ENCODE peak calls at places on chromosomes 2 and 18, in nine cellular contexts. F, P, K, U, H, R, M, V and T are unnamed samples.
A peak's percentile ranks its signal among the peaks of the same experiment; 100 is the strongest.

GRCh38 chr18:48328473-48329205 is 80.5 kb downstream of the ZBTB7C start:
- DNase-seq in U (peak; percentile 80), V (peak; percentile 32), K (peak; percentile 83), F (peak; percentile 8), M (peak; percentile 52), R (no peak), P (no peak), H (no peak), T (peak; percentile 71)

GRCh38 chr2:99184811-99185210 is 3.8 kb downstream of the MRPL30 start:
- DNase-seq in F (no peak), H (no peak), P (no peak), U (no peak), K (no peak), R (no peak), M (no peak), V (no peak), T (no peak)

GRCh38 chr2:128584296-128584900 is 265.7 kb upstream of the HS6ST1 start:
- DNase-seq in H (no peak), U (peak; percentile 72), P (no peak), R (no peak), M (no peak), K (peak; percentile 76), F (no peak), V (no peak), T (peak; percentile 61)

GRCh38 chr18:8212893-8213805 is 396.1 kb upstream of the RAB12 start:
- DNase-seq in H (no peak), R (no peak), V (no peak), U (peak; percentile 96), K (peak; percentile 70), M (no peak), P (no peak), F (no peak), T (peak; percentile 55)

GRCh38 chr2:192194065-192194865 is 468 bp downstream of the TMEFF2 start:
- DNase-seq in M (no peak), H (peak; percentile 9), F (no peak), K (peak; percentile 22), P (peak; percentile 6), V (peak; percentile 36), U (peak; percentile 4), R (no peak), T (no peak)

GRCh38 chr18:63168287-63168686 is 151.3 kb downstream of the BCL2 start:
- DNase-seq in P (no peak), H (no peak), U (no peak), R (no peak), K (no peak), V (no peak), M (no peak), F (no peak), T (no peak)

GRCh38 chr2:79131687-79132086 is 11.4 kb downstream of the REG1A start:
- DNase-seq in U (no peak), R (no peak), M (no peak), F (no peak), K (no peak), V (no peak), H (no peak), P (no peak), T (no peak)

GRCh38 chr2:226172939-226173338 is 626.7 kb downstream of the IRS1 start:
- DNase-seq in H (no peak), R (no peak), F (no peak), K (no peak), U (no peak), M (no peak), V (no peak), P (no peak), T (no peak)

GRCh38 chr2:217858519-217859466 is 144.0 kb downstream of the TNS1 start:
- DNase-seq in V (peak; percentile 92), K (peak; percentile 78), U (peak; percentile 96), P (peak; percentile 91), H (peak; percentile 90), F (no peak), M (peak; percentile 92), R (peak; percentile 49), T (no peak)

GRCh38 chr2:189210250-189211075 is 30.9 kb upstream of the COL5A2 start:
- DNase-seq in H (peak; percentile 81), F (peak; percentile 24), K (peak; percentile 97), U (peak; percentile 85), P (peak; percentile 46), R (peak; percentile 26), V (peak; percentile 62), M (peak; percentile 69), T (peak; percentile 92)

GRCh38 chr2:121319941-121320340 is 34.9 kb upstream of the TFCP2L1 start:
- DNase-seq in H (no peak), V (no peak), F (no peak), U (no peak), R (no peak), P (no peak), K (no peak), M (no peak), T (no peak)

GRCh38 chr2:127651987-127652550 is 6.1 kb downstream of the GPR17 start:
- DNase-seq in U (no peak), R (no peak), M (no peak), V (peak; percentile 63), P (peak; percentile 92), F (no peak), K (no peak), H (peak; percentile 66), T (no peak)

GRCh38 chr2:127675335-127676261 is at the start of gene LIMS2:
- DNase-seq in F (no peak), H (peak; percentile 70), K (no peak), P (peak; percentile 79), R (no peak), M (peak; percentile 45), V (peak; percentile 42), U (no peak), T (no peak)

GRCh38 chr18:13178976-13179375 is 39.6 kb upstream of the LDLRAD4 start:
- DNase-seq in V (no peak), P (no peak), H (no peak), R (no peak), U (no peak), K (peak; percentile 81), F (no peak), M (no peak), T (peak; percentile 0)

GRCh38 chr2:157329524-157329923 is 3.9 kb upstream of the ERMN start:
- DNase-seq in H (no peak), M (no peak), F (no peak), U (no peak), P (no peak), K (no peak), R (peak; percentile 75), V (no peak), T (peak; percentile 74)

GRCh38 chr2:146982393-146982846 is 862.4 kb upstream of the ACVR2A start:
- DNase-seq in F (no peak), U (peak; percentile 88), M (peak; percentile 21), P (no peak), K (peak; percentile 94), H (peak; percentile 81), R (no peak), V (peak; percentile 56), T (peak; percentile 86)

GRCh38 chr18:70284976-70285610 is 3.8 kb upstream of the SOCS6 start:
- DNase-seq in R (no peak), H (no peak), U (no peak), F (no peak), P (no peak), K (no peak), M (no peak), V (no peak), T (peak; percentile 87)

GRCh38 chr2:187875836-187876235 is 321.6 kb upstream of the TFPI start:
- DNase-seq in R (no peak), V (no peak), M (no peak), H (no peak), F (no peak), U (no peak), K (peak; percentile 8), P (no peak), T (no peak)

GRCh38 chr2:13942111-13942510 is 690.4 kb upstream of the LRATD1 start:
- DNase-seq in U (no peak), K (no peak), M (no peak), P (no peak), H (no peak), R (no peak), V (no peak), F (no peak), T (no peak)
- H3K36me3 ChIP-seq in U (no peaks in the 10 kb centered on the region), K (no peaks in the 10 kb centered on the region), M (no peaks in the 10 kb centered on the region), P (no peaks in the 10 kb centered on the region), H (no peaks in the 10 kb centered on the region), R (no peaks in the 10 kb centered on the region), V (no peaks in the 10 kb centered on the region), F (no peaks in the 10 kb centered on the region), T (no peaks in the 10 kb centered on the region)

DNA sequence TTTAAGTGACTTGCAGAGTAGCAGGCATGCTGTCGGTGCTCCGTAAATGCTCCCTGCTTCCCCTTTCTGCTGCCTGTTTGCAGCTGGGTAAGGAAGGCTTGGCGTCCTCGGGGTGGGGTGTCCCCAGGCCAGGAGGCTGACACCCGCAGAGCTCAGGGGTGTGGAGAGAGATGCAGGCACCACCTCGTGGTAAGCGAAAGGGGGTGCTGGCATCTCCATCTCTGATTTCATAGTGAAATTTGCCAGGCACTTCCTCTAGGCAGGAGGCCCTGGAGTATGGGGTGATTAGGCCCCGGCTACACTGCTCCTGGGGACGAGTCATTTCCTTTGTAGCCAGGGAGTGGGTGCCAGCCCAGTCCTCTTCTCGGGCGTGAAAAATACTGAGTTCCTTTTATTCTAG is 160.4 kb downstream of the KLHL29 start:
- DNase-seq in U (no peak), R (no peak), M (no peak), H (no peak), K (no peak), P (no peak), F (no peak), V (no peak), T (peak; percentile 48)
- TF ChIP-seq CTCF in U (peak; percentile 30), R (no peak), M (no peak), H (no peak), K (no peak), P (no peak), F (no peak), V (no peak), T (peak; percentile 20)

GRCh38 chr2:227870710-227871374 is 589 bp upstream of the DAW1 start:
- DNase-seq in M (no peak), H (no peak), V (peak; percentile 32), K (peak; percentile 97), U (peak; percentile 91), R (no peak), P (no peak), F (no peak), T (peak; percentile 97)
- H3K4me3 ChIP-seq in M (no peak overlapping the region), H (no peak overlapping the region), V (no peak overlapping the region), K (peak overlapping the region; percentile 63), U (peak overlapping the region; percentile 58), R (peak overlapping the region; percentile 35), P (peak overlapping the region; percentile 39), F (no peak overlapping the region), T (no peak overlapping the region)

GRCh38 chr2:11208083-11208482 is 52.8 kb downstream of the SLC66A3 start:
- DNase-seq in H (no peak), P (no peak), V (no peak), U (no peak), R (no peak), M (no peak), K (no peak), F (no peak), T (no peak)
- H3K36me3 ChIP-seq in H (no peaks in the 10 kb centered on the region), P (peaks cover 96% of the 10 kb centered on the region), V (peaks cover 3% of the 10 kb centered on the region), U (peaks cover 8% of the 10 kb centered on the region), R (no peaks in the 10 kb centered on the region), M (no peaks in the 10 kb centered on the region), K (peaks cover 12% of the 10 kb centered on the region), F (peaks cover 7% of the 10 kb centered on the region), T (peaks cover 2% of the 10 kb centered on the region)

GRCh38 chr2:211928186-211928585 is 610.4 kb downstream of the ERBB4 start:
- DNase-seq in U (no peak), R (no peak), K (no peak), F (no peak), V (no peak), P (no peak), M (no peak), H (no peak), T (no peak)

GRCh38 chr2:211931314-211931713 is 607.3 kb downstream of the ERBB4 start:
- DNase-seq in H (no peak), U (no peak), R (no peak), F (no peak), K (no peak), V (no peak), M (no peak), P (no peak), T (peak; percentile 85)

GRCh38 chr2:211930331-211930730 is 608.3 kb downstream of the ERBB4 start:
- DNase-seq in K (peak; percentile 4), R (no peak), H (no peak), P (no peak), U (no peak), F (no peak), M (no peak), V (no peak), T (no peak)
- TF ChIP-seq CTCF in K (no peak), R (no peak), H (no peak), P (no peak), U (no peak), F (no peak), M (no peak), V (no peak), T (no peak)